ENCODE peak calls at places on chromosomes 7 and 10, in four cellular contexts. Q is bronchial epithelial cell, O is astrocyte of the spinal cord, C is osteocyte. Y is an unnamed sample.

GRCh38 chr10:30603589-30603988 is 26.0 kb downstream of the LYZL2 start:
- DNase-seq in Q (no peak), O (no peak), C (peak), Y (no peak)

GRCh38 chr7:99422091-99422624 is 13.4 kb downstream of the BUD31 start:
- DNase-seq in Q (no peak), O (no peak), C (no peak), Y (no peak)

GRCh38 chr7:147411011-147411614 is 1179.5 kb upstream of the C7orf33 start:
- DNase-seq in Q (no peak), O (no peak), C (no peak), Y (no peak)

GRCh38 chr7:50793115-50793946 is 10.6 kb upstream of the GRB10 start:
- DNase-seq in Q (no peak), O (peak), C (peak), Y (no peak)

GRCh38 chr7:67413670-67414069 is 417.0 kb downstream of the TYW1 start:
- DNase-seq in Q (no peak), O (no peak), C (no peak), Y (no peak)

GRCh38 chr10:14837003-14837755 is 658 bp downstream of the CDNF start:
- DNase-seq in Q (peak), O (no peak), C (no peak), Y (no peak)

GRCh38 chr7:129952164-129952652 is 552 bp downstream of the UBE2H start:
- DNase-seq in Q (peak), O (peak), C (no peak), Y (no peak)

GRCh38 chr10:77230194-77230593 is 407.4 kb downstream of the KCNMA1 start:
- DNase-seq in Q (peak), O (peak), C (no peak), Y (peak)

GRCh38 chr10:61901829-61902447 is 439 bp downstream of the ARID5B start:
- DNase-seq in Q (no peak), O (no peak), C (no peak), Y (no peak)

GRCh38 chr7:101200862-101201599 is at the start of gene MOGAT3:
- DNase-seq in Q (no peak), O (no peak), C (no peak), Y (no peak)

GRCh38 chr7:135712182-135712782 is 15.7 kb downstream of the SLC13A4 start:
- DNase-seq in Q (no peak), O (no peak), C (no peak), Y (no peak)

DNA sequence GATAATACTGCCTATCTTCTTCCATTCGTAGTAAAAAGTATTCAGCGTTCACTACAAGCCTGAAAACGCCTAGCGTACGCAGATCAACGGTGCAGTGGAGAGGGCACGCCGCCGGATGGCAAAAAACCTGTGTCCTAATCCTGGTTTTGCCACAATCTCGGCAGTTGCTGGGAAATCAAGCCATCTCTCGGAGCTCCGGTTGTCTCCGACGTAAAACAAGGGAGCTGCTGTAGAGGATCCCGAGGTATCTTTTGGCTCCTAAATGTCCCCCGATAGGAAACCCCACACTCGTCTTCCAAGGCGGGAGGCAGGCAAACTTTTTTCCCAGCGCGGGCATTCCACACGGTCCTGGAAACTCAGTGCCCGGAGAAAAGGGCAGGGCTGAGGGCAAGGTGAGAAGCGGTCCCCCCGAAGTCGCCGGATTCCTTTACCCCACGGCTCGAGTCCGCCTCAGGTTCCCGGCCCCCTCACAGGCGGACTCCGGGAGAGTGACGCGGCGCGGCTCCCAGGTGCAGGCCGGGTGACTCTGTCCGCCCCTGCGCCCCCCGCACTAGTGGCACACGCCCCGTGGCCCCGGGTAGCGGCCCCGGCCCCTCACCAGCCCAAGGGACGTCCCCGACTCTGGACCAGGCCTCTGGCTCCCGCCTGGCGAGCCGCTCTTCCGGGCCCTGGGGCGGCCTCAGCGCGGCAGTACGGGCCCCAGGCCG is 649 bp downstream of the IDE start:
- DNase-seq in Q (peak), O (peak), C (no peak), Y (no peak)
- TF ChIP-seq CTCF in Q (no peak), O (peak), C (no peak), Y (peak)

GRCh38 chr7:27885652-27886051 is 145.7 kb downstream of the TAX1BP1 start:
- DNase-seq in Q (no peak), O (no peak), C (no peak), Y (no peak)

DNA sequence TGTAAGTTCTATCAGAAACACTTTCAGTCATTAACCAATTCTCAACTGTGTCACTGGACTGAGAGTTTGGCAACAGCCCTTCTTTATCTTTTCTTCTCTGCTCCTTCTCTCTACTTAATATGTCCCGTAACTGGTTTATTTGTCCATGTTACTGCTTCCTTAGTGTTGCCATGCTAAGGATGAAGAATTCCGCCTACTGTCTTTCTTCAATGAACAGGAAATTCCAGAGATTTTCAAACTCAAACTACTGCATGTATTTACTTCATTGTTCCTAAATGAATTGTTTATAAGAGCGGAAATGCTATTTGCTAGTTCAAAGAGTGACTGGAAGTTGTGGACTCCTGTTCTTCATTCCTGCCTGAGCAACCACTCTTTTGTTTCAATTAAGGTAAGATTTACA is 143.8 kb downstream of the TAX1BP1 start:
- DNase-seq in Q (no peak), O (peak), C (no peak), Y (no peak)
- TF ChIP-seq CTCF in Q (no peak), O (no peak), C (no peak), Y (no peak)

GRCh38 chr7:36549003-36549402 is 159.3 kb downstream of the ANLN start:
- DNase-seq in Q (no peak), O (no peak), C (peak), Y (no peak)

GRCh38 chr7:36546331-36546730 is 156.7 kb downstream of the ANLN start:
- DNase-seq in Q (no peak), O (no peak), C (peak), Y (no peak)

GRCh38 chr7:36545291-36545690 is 155.6 kb downstream of the ANLN start:
- DNase-seq in Q (no peak), O (no peak), C (peak), Y (no peak)

GRCh38 chr7:36547361-36547760 is 157.7 kb downstream of the ANLN start:
- DNase-seq in Q (no peak), O (no peak), C (peak), Y (no peak)
- TF ChIP-seq CTCF in Q (no peak), O (no peak), C (no peak), Y (no peak)

GRCh38 chr7:80287400-80288174 is 153.0 kb downstream of the GNAI1 start:
- DNase-seq in Q (peak), O (no peak), C (no peak), Y (no peak)

GRCh38 chr7:80284848-80285247 is 150.2 kb downstream of the GNAI1 start:
- DNase-seq in Q (peak), O (peak), C (no peak), Y (no peak)

GRCh38 chr7:80288175-80289122 is 153.8 kb downstream of the GNAI1 start:
- DNase-seq in Q (no peak), O (peak), C (no peak), Y (no peak)

GRCh38 chr7:80286611-80287010 is 152.0 kb downstream of the GNAI1 start:
- DNase-seq in Q (no peak), O (no peak), C (no peak), Y (no peak)
- TF ChIP-seq CTCF in Q (no peak), O (no peak), C (no peak), Y (no peak)

GRCh38 chr10:116742367-116743265 is at the start of gene HSPA12A:
- DNase-seq in Q (peak), O (peak), C (peak), Y (no peak)
- TF ChIP-seq CTCF in Q (no peak), O (no peak), C (no peak), Y (no peak)

GRCh38 chr7:142338633-142339501 is 81.0 kb upstream of the PRSS58 start:
- DNase-seq in Q (peak), O (peak), C (no peak), Y (no peak)
- TF ChIP-seq CTCF in Q (peak), O (peak), C (peak), Y (peak)

GRCh38 chr10:132879408-132880147 is 62.8 kb downstream of the CFAP46 start:
- DNase-seq in Q (no peak), O (no peak), C (peak), Y (no peak)

GRCh38 chr10:132878730-132879407 is 63.5 kb downstream of the CFAP46 start:
- DNase-seq in Q (no peak), O (no peak), C (peak), Y (no peak)

GRCh38 chr10:132877473-132877872 is 64.9 kb downstream of the CFAP46 start:
- DNase-seq in Q (no peak), O (no peak), C (peak), Y (no peak)

GRCh38 chr10:132876967-132877366 is 65.4 kb downstream of the CFAP46 start:
- DNase-seq in Q (no peak), O (no peak), C (peak), Y (no peak)

GRCh38 chr10:132878091-132878729 is 64.2 kb downstream of the CFAP46 start:
- DNase-seq in Q (no peak), O (no peak), C (peak), Y (no peak)
- TF ChIP-seq CTCF in Q (no peak), O (no peak), C (no peak), Y (no peak)

DNA sequence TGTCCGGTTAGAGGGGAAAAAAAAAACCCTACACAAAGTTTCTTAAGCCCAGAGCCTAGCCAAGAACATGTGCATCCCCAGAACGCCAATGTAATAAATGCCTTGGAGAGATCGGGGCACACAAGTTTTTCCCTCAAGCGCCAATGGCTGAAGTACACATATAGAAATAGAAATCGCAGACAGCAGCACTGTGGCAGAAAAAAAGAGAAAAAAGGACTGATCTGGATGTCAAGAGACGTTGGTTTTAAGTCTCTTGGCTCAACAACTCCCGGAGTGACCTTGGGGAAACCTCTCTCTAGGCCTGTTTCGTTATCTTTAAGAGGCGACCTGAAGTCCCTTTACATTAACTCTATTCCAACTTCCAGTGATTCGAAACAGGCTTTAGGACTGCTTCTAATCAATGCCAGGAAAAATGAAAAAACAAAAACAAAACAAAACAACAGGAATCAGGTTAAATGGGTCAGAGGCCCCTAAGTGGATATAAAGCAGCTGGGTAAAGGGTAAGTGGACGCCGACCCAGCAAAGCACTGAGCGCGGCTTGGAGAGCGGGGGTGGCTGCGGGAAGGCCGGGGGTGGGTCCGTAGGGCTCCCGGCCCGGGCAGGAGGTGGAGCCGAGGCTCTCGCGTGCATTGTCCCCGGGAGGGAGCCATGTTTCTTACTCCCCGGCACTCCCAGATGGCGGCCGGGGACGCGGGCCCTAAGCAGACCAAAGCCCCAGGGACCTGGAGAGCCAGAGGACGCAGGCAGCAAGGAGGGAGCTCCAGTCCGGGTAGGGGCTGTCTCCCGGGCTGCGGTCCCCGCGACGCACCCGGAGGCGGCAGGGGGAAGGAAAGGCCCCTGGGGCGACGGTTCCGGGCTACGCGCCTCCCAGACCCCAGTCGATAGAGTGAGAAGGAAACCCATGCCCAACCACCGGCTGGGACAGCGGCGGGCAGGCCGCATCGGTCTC is 771 bp downstream of the EIF3A start:
- DNase-seq in Q (peak), O (peak), C (peak), Y (no peak)
- TF ChIP-seq CTCF in Q (no peak), O (no peak), C (no peak), Y (no peak)